ENCODE peak calls at places on chromosomes 6 and 20, in four cellular contexts. I is cardiac muscle cell, J is ELR, E is occipital lobe. W is an unnamed sample.

GRCh38 chr20:21640556-21640955 is 64.9 kb upstream of the PAX1 start:
- DNase-seq in I (no peak), J (no peak), E (no peak), W (peak)

GRCh38 chr6:56716229-56716628 is 73.5 kb upstream of the DST start:
- DNase-seq in I (no peak), E (no peak), J (peak), W (no peak)

GRCh38 chr20:21435576-21435975 is 38.2 kb upstream of the NKX2-4 start:
- DNase-seq in E (no peak), I (no peak), J (peak), W (no peak)

GRCh38 chr6:16704706-16705402 is 56.4 kb downstream of the ATXN1 start:
- DNase-seq in E (no peak), I (peak), J (peak), W (no peak)

GRCh38 chr20:58102744-58103516 is 125.5 kb downstream of the ANKRD60 start:
- DNase-seq in E (no peak), I (no peak), J (peak), W (no peak)

GRCh38 chr6:163585932-163586437 is 171.5 kb downstream of the QKI start:
- DNase-seq in E (no peak), J (peak), I (peak), W (no peak)

GRCh38 chr20:57482148-57482547 is 42.8 kb downstream of the CTCFL start:
- DNase-seq in E (no peak), J (no peak), I (no peak), W (no peak)

GRCh38 chr20:38628580-38629470 is 27.2 kb downstream of the ARHGAP40 start:
- DNase-seq in J (peak), E (no peak), I (no peak), W (no peak)

GRCh38 chr6:73739097-73739496 is 43.1 kb downstream of the CD109 start:
- DNase-seq in I (peak), E (no peak), J (peak), W (peak)

GRCh38 chr6:148999921-149000589 is 253.2 kb downstream of the UST start:
- DNase-seq in E (no peak), I (peak), J (peak), W (no peak)

GRCh38 chr6:157019733-157020132 is 242.6 kb downstream of the ARID1B start:
- DNase-seq in J (peak), E (no peak), I (peak), W (no peak)

GRCh38 chr20:63572788-63573738 is 976 bp downstream of the HELZ2 start:
- DNase-seq in E (no peak), J (peak), I (no peak), W (no peak)

GRCh38 chr6:112253842-112254816 is at the start of gene LAMA4:
- DNase-seq in J (peak), I (peak), E (peak), W (no peak)

GRCh38 chr20:25100914-25101313 is 19.0 kb upstream of the VSX1 start:
- DNase-seq in I (peak), E (no peak), J (no peak), W (no peak)

GRCh38 chr6:44569931-44570385 is 182.5 kb downstream of the CDC5L start:
- DNase-seq in J (peak), I (peak), E (peak), W (no peak)

GRCh38 chr6:126537437-126537836 is 197.5 kb downstream of the CENPW start:
- DNase-seq in E (no peak), I (no peak), J (no peak), W (no peak)

GRCh38 chr6:137799950-137800568 is 67.0 kb upstream of the TNFAIP3 start:
- DNase-seq in E (no peak), I (peak), J (peak), W (no peak)

GRCh38 chr20:774680-775057 is 6.4 kb upstream of the SLC52A3 start:
- DNase-seq in E (no peak), J (no peak), I (no peak), W (no peak)

GRCh38 chr6:169638915-169639314 is 62.9 kb downstream of the WDR27 start:
- DNase-seq in I (no peak), J (no peak), E (no peak), W (no peak)

GRCh38 chr6:21005816-21006553 is 471.7 kb downstream of the CDKAL1 start:
- DNase-seq in I (peak), J (peak), E (no peak), W (no peak)

GRCh38 chr6:110287462-110288341 is 70.4 kb downstream of the METTL24 start:
- DNase-seq in J (no peak), I (no peak), E (no peak), W (no peak)

GRCh38 chr6:88422831-88423230 is 256.7 kb upstream of the CNR1 start:
- DNase-seq in J (peak), I (no peak), E (no peak), W (no peak)

GRCh38 chr6:131979515-131980337 is 28.6 kb upstream of the CCN2 start:
- DNase-seq in J (peak), I (peak), E (no peak), W (no peak)

GRCh38 chr6:160133441-160134336 is 12.1 kb downstream of the SLC22A1 start:
- DNase-seq in J (no peak), E (no peak), I (no peak), W (no peak)

GRCh38 chr6:142642651-142643050 is 302.3 kb downstream of the HIVEP2 start:
- DNase-seq in E (no peak), J (peak), I (no peak), W (no peak)

GRCh38 chr6:139625998-139626975 is 251.8 kb upstream of the CITED2 start:
- DNase-seq in J (no peak), E (no peak), I (peak), W (no peak)

GRCh38 chr6:32816746-32817204 is at the start of gene HLA-DOB:
- DNase-seq in J (peak), E (no peak), I (peak), W (no peak)

GRCh38 chr6:159761873-159762680 is at the start of gene ACAT2:
- DNase-seq in I (peak), J (peak), E (peak), W (peak)

GRCh38 chr6:52937908-52938307 is 28.4 kb upstream of the GSTA3 start:
- DNase-seq in E (no peak), J (peak), I (no peak), W (no peak)

GRCh38 chr6:78770766-78771165 is 96.6 kb upstream of the IRAK1BP1 start:
- DNase-seq in I (no peak), E (no peak), J (peak), W (no peak)

GRCh38 chr6:113995632-113996031 is 24.7 kb upstream of the HDAC2 start:
- DNase-seq in E (peak), I (peak), J (peak), W (peak)

GRCh38 chr20:43731469-43731868 is 4.7 kb upstream of the GTSF1L start:
- DNase-seq in E (no peak), J (peak), I (peak), W (no peak)

GRCh38 chr6:7887278-7887991 is 23.2 kb downstream of the TXNDC5 start:
- DNase-seq in I (no peak), J (no peak), E (no peak), W (no peak)

GRCh38 chr6:128235556-128235955 is 284.8 kb downstream of the PTPRK start:
- DNase-seq in E (no peak), I (no peak), J (peak), W (no peak)

GRCh38 chr6:51675551-51676275 is 411.7 kb downstream of the PKHD1 start:
- DNase-seq in J (no peak), E (no peak), I (no peak), W (no peak)

W was measured in DMS153.